ENCODE peak calls at places on chromosomes 16 and 17, in seven cellular contexts. Y, B, U, J, G, Z and A are unnamed samples.

GRCh38 chr17:17666111-17666714 is 15.0 kb upstream of the RAI1 start:
- DNase-seq in Y (no peak), B (no peak), U (no peak), J (no peak), G (no peak), Z (no peak), A (no peak)

GRCh38 chr16:1706386-1707192 is 594 bp downstream of the MAPK8IP3 start:
- DNase-seq in Y (peak; percentile 22), B (peak; percentile 68), U (no peak), J (no peak), G (no peak), Z (peak; percentile 23), A (peak; percentile 69)

GRCh38 chr16:49928176-49928892 is 72.4 kb upstream of the ZNF423 start:
- DNase-seq in Y (no peak), B (no peak), U (no peak), J (no peak), G (no peak), Z (no peak), A (no peak)

GRCh38 chr17:9195961-9196668 is 174.8 kb downstream of the NTN1 start:
- DNase-seq in Y (no peak), B (no peak), U (peak; percentile 24), J (no peak), G (no peak), Z (no peak), A (no peak)

GRCh38 chr16:74607967-74608356 is 1.0 kb upstream of the GLG1 start:
- DNase-seq in Y (peak; percentile 11), B (no peak), U (no peak), J (no peak), G (no peak), Z (no peak), A (no peak)

GRCh38 chr16:50740747-50741146 is 1.1 kb upstream of the CYLD start:
- DNase-seq in Y (no peak), B (no peak), U (no peak), J (no peak), G (no peak), Z (no peak), A (no peak)

GRCh38 chr17:42989726-42990652 is 8.2 kb upstream of the RPL27 start:
- DNase-seq in Y (no peak), B (no peak), U (no peak), J (no peak), G (no peak), Z (no peak), A (no peak)

GRCh38 chr16:4021070-4021779 is 95.0 kb downstream of the ADCY9 start:
- DNase-seq in Y (no peak), B (no peak), U (no peak), J (peak; percentile 79), G (peak; percentile 74), Z (no peak), A (peak; percentile 90)

GRCh38 chr17:16447676-16448075 is 32.3 kb downstream of the TRPV2 start:
- DNase-seq in Y (no peak), B (no peak), U (no peak), J (no peak), G (no peak), Z (no peak), A (no peak)

GRCh38 chr17:35486920-35487727 is 38.6 kb upstream of the SLFN13 start:
- DNase-seq in Y (no peak), B (peak; percentile 54), U (no peak), J (no peak), G (no peak), Z (peak; percentile 15), A (peak; percentile 29)

GRCh38 chr16:68681038-68681437 is 35.9 kb downstream of the CDH3 start:
- DNase-seq in Y (no peak), B (no peak), U (no peak), J (no peak), G (no peak), Z (no peak), A (no peak)

GRCh38 chr17:12180644-12181261 is 160.1 kb downstream of the MAP2K4 start:
- DNase-seq in Y (peak; percentile 37), B (peak; percentile 17), U (peak; percentile 52), J (no peak), G (peak; percentile 34), Z (peak; percentile 24), A (no peak)

GRCh38 chr17:75124041-75124818 is 7.3 kb downstream of the NT5C start:
- DNase-seq in Y (no peak), B (no peak), U (no peak), J (peak; percentile 84), G (no peak), Z (peak; percentile 94), A (peak; percentile 57)

GRCh38 chr17:68431661-68432071 is 25.6 kb downstream of the WIPI1 start:
- DNase-seq in Y (peak; percentile 22), B (no peak), U (no peak), J (no peak), G (no peak), Z (peak; percentile 62), A (no peak)

GRCh38 chr16:50096791-50097190 is 31.0 kb downstream of the HEATR3 start:
- DNase-seq in Y (no peak), B (no peak), U (no peak), J (no peak), G (no peak), Z (no peak), A (no peak)

GRCh38 chr17:40068584-40068916 is 5.8 kb downstream of the THRA start:
- DNase-seq in Y (no peak), B (no peak), U (no peak), J (no peak), G (no peak), Z (no peak), A (no peak)

GRCh38 chr16:2963074-2963610 is 933 bp upstream of the KREMEN2 start:
- DNase-seq in Y (no peak), B (no peak), U (no peak), J (no peak), G (no peak), Z (no peak), A (peak; percentile 17)

GRCh38 chr17:78910885-78911284 is 7.9 kb upstream of the CEP295NL start:
- DNase-seq in Y (no peak), B (no peak), U (no peak), J (no peak), G (no peak), Z (no peak), A (no peak)

GRCh38 chr17:81037783-81038733 is 3.1 kb downstream of the BAIAP2 start:
- DNase-seq in Y (no peak), B (no peak), U (no peak), J (no peak), G (no peak), Z (peak; percentile 48), A (peak; percentile 60)

GRCh38 chr17:74389094-74389753 is 21.9 kb downstream of the GPR142 start:
- DNase-seq in Y (no peak), B (no peak), U (no peak), J (no peak), G (no peak), Z (no peak), A (no peak)

GRCh38 chr16:72561-73537 is at the start of gene RHBDF1:
- DNase-seq in Y (peak; percentile 64), B (no peak), U (peak; percentile 66), J (no peak), G (no peak), Z (peak; percentile 45), A (peak; percentile 54)

GRCh38 chr16:50972899-50973298 is 178.2 kb downstream of the SALL1 start:
- DNase-seq in Y (no peak), B (no peak), U (no peak), J (no peak), G (no peak), Z (no peak), A (no peak)

GRCh38 chr17:2084766-2085647 is 30.1 kb downstream of the HIC1 start:
- DNase-seq in Y (no peak), B (no peak), U (no peak), J (no peak), G (no peak), Z (peak; percentile 61), A (no peak)

GRCh38 chr17:61409301-61410099 is 9.9 kb downstream of the TBX2 start:
- DNase-seq in Y (peak; percentile 76), B (peak; percentile 41), U (no peak), J (no peak), G (peak; percentile 31), Z (peak; percentile 64), A (peak; percentile 79)